ENCODE peak calls at places on chromosomes 11 and 22, in eight cellular contexts. C is neuronal stem cell; W is MCF 10A; Z is stimulated activated CD4-positive, alpha-beta T cell treated with anti-CD3 and anti-CD28 coated beads, Interleukin-12 subunit alpha, Interleukin-12 subunit beta, amount 100 ng/mL, for 48 hours; I is globus pallidus; H is EL; O is activated CD4-positive, CD25-positive, alpha-beta regulatory T cell; V is GM19239. D is an unnamed sample.
A peak's percentile ranks its signal among the peaks of the same experiment; 100 is the strongest.

GRCh38 chr11:128735935-128736610 is 42.2 kb downstream of the FLI1 start:
- DNase-seq in C (no peak), W (no peak), Z (no peak), I (no peak), H (no peak), O (no peak), V (no peak), D (no peak)

GRCh38 chr11:124897681-124898680 is at the start of gene ROBO4:
- DNase-seq in C (no peak), W (peak; percentile 94), Z (no peak), I (no peak), H (peak; percentile 93), O (no peak), V (no peak), D (peak; percentile 91)

GRCh38 chr11:66866007-66866406 is 9.1 kb downstream of the LRFN4 start:
- DNase-seq in C (no peak), W (no peak), Z (no peak), I (no peak), H (no peak), O (no peak), V (no peak), D (no peak)

GRCh38 chr11:69834251-69834650 is 15.0 kb upstream of the FGF3 start:
- DNase-seq in C (no peak), W (no peak), Z (no peak), I (no peak), H (no peak), O (no peak), V (no peak), D (no peak)

GRCh38 chr11:48005878-48006277 is 25.5 kb downstream of the PTPRJ start:
- DNase-seq in C (peak; percentile 36), W (no peak), Z (no peak), I (no peak), H (no peak), O (no peak), V (no peak), D (no peak)

GRCh38 chr22:37911697-37912096 is 5.6 kb downstream of the MICALL1 start:
- DNase-seq in C (no peak), W (no peak), Z (no peak), I (no peak), H (no peak), O (no peak), V (no peak), D (no peak)

GRCh38 chr22:44682556-44683168 is 19.3 kb upstream of the PRR5 start:
- DNase-seq in C (no peak), W (no peak), Z (no peak), I (no peak), H (no peak), O (no peak), V (no peak), D (no peak)

GRCh38 chr11:46249103-46249942 is 28.1 kb upstream of the CREB3L1 start:
- DNase-seq in C (no peak), W (no peak), Z (no peak), I (no peak), H (peak; percentile 57), O (no peak), V (no peak), D (no peak)

GRCh38 chr11:61771195-61771894 is 18.9 kb downstream of the MYRF start:
- DNase-seq in C (no peak), W (no peak), Z (no peak), I (no peak), H (no peak), O (no peak), V (no peak), D (no peak)

GRCh38 chr11:104872393-104872792 is 25.9 kb downstream of the CASP12 start:
- DNase-seq in C (no peak), W (no peak), Z (no peak), I (no peak), H (no peak), O (no peak), V (no peak), D (no peak)